ENCODE peak calls at places on chromosomes 4 and X, in four cellular contexts. Y is neural crest cell, S is fibroblast of lung, E is IMR-90. B is an unnamed sample.
A peak's percentile ranks its signal among the peaks of the same experiment; 100 is the strongest.

GRCh38 chrX:41481264-41482109 is 34.3 kb downstream of the NYX start:
- DNase-seq in Y (no peak), E (no peak), S (no peak), B (peak; percentile 45)

GRCh38 chrX:68196939-68197791 is 236.1 kb downstream of the OPHN1 start:
- DNase-seq in S (peak; percentile 41), Y (peak; percentile 4), E (peak; percentile 57), B (peak; percentile 83)

GRCh38 chr4:21569638-21570037 is 378.9 kb downstream of the KCNIP4 start:
- DNase-seq in Y (no peak), S (no peak), E (no peak), B (no peak)

GRCh38 chr4:89413518-89413917 is 105.9 kb upstream of the GPRIN3 start:
- DNase-seq in S (no peak), E (no peak), Y (no peak), B (no peak)

GRCh38 chr4:168531305-168531704 is 34.5 kb downstream of the PALLD start:
- DNase-seq in Y (no peak), E (no peak), S (peak; percentile 29), B (no peak)

GRCh38 chr4:159267023-159267939 is 164.4 kb downstream of the RAPGEF2 start:
- DNase-seq in Y (no peak), E (peak; percentile 48), S (peak; percentile 49), B (no peak)

GRCh38 chr4:53676402-53676871 is 85.2 kb upstream of the LNX1 start:
- DNase-seq in Y (no peak), E (peak; percentile 74), S (peak; percentile 34), B (no peak)

GRCh38 chr4:120919358-120919757 is 3.2 kb downstream of the PRDM5 start:
- DNase-seq in Y (no peak), S (no peak), E (no peak), B (no peak)

GRCh38 chrX:72021975-72022374 is 109.7 kb downstream of the RTL5 start:
- DNase-seq in Y (no peak), S (no peak), E (no peak), B (peak; percentile 26)

GRCh38 chr4:120995611-120996010 is 73.1 kb upstream of the PRDM5 start:
- DNase-seq in S (no peak), Y (no peak), E (no peak), B (no peak)

GRCh38 chr4:93743638-93744037 is 84.9 kb upstream of the ATOH1 start:
- DNase-seq in Y (no peak), E (no peak), S (no peak), B (no peak)

GRCh38 chr4:67198757-67199156 is 346.5 kb downstream of the CENPC start:
- DNase-seq in E (no peak), Y (no peak), S (peak; percentile 61), B (peak; percentile 77)
- TF ChIP-seq CTCF in E (no peak), Y (peak; percentile 65), S (no peak), B (peak; percentile 79)

GRCh38 chr4:1344696-1345095 is 2.3 kb upstream of the UVSSA start:
- DNase-seq in Y (no peak), E (peak; percentile 8), S (no peak), B (peak; percentile 77)

GRCh38 chr4:1346781-1347409 is at the start of gene UVSSA:
- DNase-seq in S (peak; percentile 99), Y (peak; percentile 100), E (peak; percentile 99), B (peak; percentile 96)

GRCh38 chr4:1348014-1348513 is 1.1 kb downstream of the UVSSA start:
- DNase-seq in S (no peak), E (no peak), Y (no peak), B (no peak)

GRCh38 chr4:1347410-1347864 is 429 bp downstream of the UVSSA start:
- DNase-seq in E (peak; percentile 82), Y (peak; percentile 50), S (peak; percentile 86), B (peak; percentile 55)

DNA sequence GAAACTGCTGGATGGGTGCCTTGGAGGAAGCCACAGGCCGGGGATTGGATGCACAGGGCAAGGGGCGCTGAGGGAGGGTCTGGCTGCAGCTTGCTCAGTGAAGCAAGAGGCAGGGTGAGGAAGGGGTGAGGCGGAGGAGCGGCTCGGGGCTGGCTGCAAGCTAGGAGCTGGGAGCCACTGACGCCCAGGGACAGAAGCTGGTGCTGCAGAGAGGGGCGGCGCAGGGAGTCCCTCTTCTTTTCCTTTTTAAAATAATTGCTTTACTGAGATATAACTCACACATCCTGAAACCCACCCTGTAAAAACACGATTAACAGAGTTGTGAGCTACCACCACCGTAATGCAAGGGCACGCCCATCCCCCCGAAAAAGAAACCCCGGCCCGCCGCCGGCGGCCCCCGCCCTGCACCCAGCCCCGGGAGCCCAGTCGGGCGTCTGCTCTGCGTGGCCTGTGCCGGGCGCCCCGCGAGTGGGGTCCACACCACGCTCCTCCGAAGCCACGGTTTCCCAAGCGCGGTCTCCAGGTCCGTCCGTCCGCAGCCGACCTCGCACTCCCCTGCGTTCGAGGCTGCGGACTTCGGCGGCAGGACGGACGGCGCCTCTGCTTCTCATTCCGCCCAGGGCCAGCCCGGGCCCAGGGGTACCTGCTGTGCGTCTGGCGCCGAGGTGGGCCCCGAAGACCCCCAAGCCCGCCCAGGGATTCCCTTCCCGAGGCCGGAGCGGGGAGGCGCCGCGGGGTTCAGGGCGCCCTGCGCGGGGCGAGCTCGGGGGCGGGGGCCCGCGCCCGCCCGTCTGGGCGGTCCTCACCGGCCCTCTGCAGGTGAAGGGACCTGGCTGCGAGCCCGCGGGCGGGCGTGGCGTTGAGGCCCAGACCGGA is 865 bp upstream of the UVSSA start:
- DNase-seq in S (peak; percentile 54), Y (peak; percentile 56), E (peak; percentile 16), B (peak; percentile 33)
- TF ChIP-seq CTCF in S (peak; percentile 18), Y (peak; percentile 44), E (no peak), B (peak; percentile 37)

GRCh38 chrX:104310657-104311056 is 55.9 kb upstream of the ESX1 start:
- DNase-seq in S (no peak), Y (no peak), E (no peak), B (no peak)

GRCh38 chrX:104306180-104306579 is 51.4 kb upstream of the ESX1 start:
- DNase-seq in S (no peak), E (no peak), Y (no peak), B (no peak)

GRCh38 chrX:104307341-104307740 is 52.6 kb upstream of the ESX1 start:
- DNase-seq in S (peak; percentile 53), Y (no peak), E (no peak), B (peak; percentile 27)

GRCh38 chrX:104309169-104309568 is 54.4 kb upstream of the ESX1 start:
- DNase-seq in S (no peak), E (no peak), Y (no peak), B (peak; percentile 26)

GRCh38 chrX:104310084-104310483 is 55.4 kb upstream of the ESX1 start:
- DNase-seq in S (peak; percentile 41), E (peak; percentile 47), Y (no peak), B (peak; percentile 73)
- TF ChIP-seq CTCF in S (peak; percentile 42), E (peak; percentile 61), Y (peak; percentile 43), B (peak; percentile 72)

GRCh38 chr4:103204114-103204513 is 6.0 kb upstream of the CENPE start:
- DNase-seq in Y (no peak), E (no peak), S (no peak), B (peak; percentile 40)
- TF ChIP-seq CTCF in Y (peak; percentile 64), E (peak; percentile 37), S (peak; percentile 42), B (peak; percentile 62)

GRCh38 chr4:72325215-72325614 is 243.8 kb downstream of the ADAMTS3 start:
- DNase-seq in S (no peak), E (no peak), Y (no peak), B (peak; percentile 22)

GRCh38 chr4:72326692-72327632 is 242.1 kb downstream of the ADAMTS3 start:
- DNase-seq in S (peak; percentile 42), Y (no peak), E (peak; percentile 42), B (peak; percentile 83)

GRCh38 chr4:72330381-72330780 is 238.6 kb downstream of the ADAMTS3 start:
- DNase-seq in S (no peak), Y (no peak), E (no peak), B (no peak)
- TF ChIP-seq CTCF in S (no peak), Y (no peak), E (no peak), B (no peak)